ENCODE peak calls at places on chromosomes 13 and 19, in seven cellular contexts. One of them, this sample, is unnamed.

GRCh38 chr19:2381151-2381822 is 21.2 kb downstream of the TMPRSS9 start:
- DNase-seq in body of pancreas: no peak
- DNase-seq in left ventricle myocardium inferior: no peak
- DNase-seq in lower lobe of right lung: no peak
- DNase-seq in HL-60: no peak
- DNase-seq in OCI-LY7: no peak
- DNase-seq in heart right ventricle: no peak
- DNase-seq in this sample: no peak

GRCh38 chr13:44078806-44079378 is 199.2 kb downstream of the LACC1 start:
- DNase-seq in OCI-LY7: no peak
- DNase-seq in body of pancreas: no peak
- DNase-seq in left ventricle myocardium inferior: no peak
- DNase-seq in heart right ventricle: no peak
- DNase-seq in lower lobe of right lung: no peak
- DNase-seq in HL-60: no peak
- DNase-seq in this sample: no peak

GRCh38 chr19:5803441-5803751 is 1.5 kb upstream of the NRTN start:
- DNase-seq in HL-60: no peak
- DNase-seq in OCI-LY7: no peak
- DNase-seq in left ventricle myocardium inferior: no peak
- DNase-seq in body of pancreas: no peak
- DNase-seq in lower lobe of right lung: no peak
- DNase-seq in heart right ventricle: no peak
- DNase-seq in this sample: no peak

GRCh38 chr13:82636119-82636518 is 1246.2 kb downstream of the SLITRK1 start:
- DNase-seq in heart right ventricle: no peak
- DNase-seq in left ventricle myocardium inferior: no peak
- DNase-seq in HL-60: no peak
- DNase-seq in body of pancreas: no peak
- DNase-seq in OCI-LY7: no peak
- DNase-seq in lower lobe of right lung: no peak
- DNase-seq in this sample: no peak

GRCh38 chr13:75705395-75705794 is 69.3 kb downstream of the LMO7 start:
- DNase-seq in HL-60: no peak
- DNase-seq in OCI-LY7: no peak
- DNase-seq in heart right ventricle: no peak
- DNase-seq in body of pancreas: no peak
- DNase-seq in lower lobe of right lung: no peak
- DNase-seq in left ventricle myocardium inferior: no peak
- DNase-seq in this sample: no peak

GRCh38 chr13:67880916-67881315 is 650.8 kb upstream of the PCDH9 start:
- DNase-seq in lower lobe of right lung: no peak
- DNase-seq in heart right ventricle: no peak
- DNase-seq in left ventricle myocardium inferior: no peak
- DNase-seq in body of pancreas: no peak
- DNase-seq in HL-60: no peak
- DNase-seq in OCI-LY7: no peak
- DNase-seq in this sample: no peak

GRCh38 chr19:29371766-29372415 is 153.9 kb upstream of the VSTM2B start:
- DNase-seq in lower lobe of right lung: peak; percentile 7
- DNase-seq in HL-60: no peak
- DNase-seq in left ventricle myocardium inferior: no peak
- DNase-seq in body of pancreas: no peak
- DNase-seq in heart right ventricle: no peak
- DNase-seq in OCI-LY7: no peak
- DNase-seq in this sample: no peak

GRCh38 chr13:99974296-99974938 is 2.9 kb upstream of the ZIC5 start:
- DNase-seq in body of pancreas: no peak
- DNase-seq in lower lobe of right lung: no peak
- DNase-seq in heart right ventricle: no peak
- DNase-seq in left ventricle myocardium inferior: no peak
- DNase-seq in OCI-LY7: no peak
- DNase-seq in HL-60: no peak
- DNase-seq in this sample: no peak

GRCh38 chr19:47618771-47619170 is 9.8 kb downstream of the BICRA start:
- DNase-seq in lower lobe of right lung: no peak
- DNase-seq in body of pancreas: peak; percentile 28
- DNase-seq in HL-60: no peak
- DNase-seq in heart right ventricle: peak; percentile 82
- DNase-seq in OCI-LY7: no peak
- DNase-seq in left ventricle myocardium inferior: peak; percentile 83
- DNase-seq in this sample: no peak

GRCh38 chr13:51928231-51928630 is 66.5 kb downstream of the CCDC70 start:
- DNase-seq in body of pancreas: no peak
- DNase-seq in OCI-LY7: no peak
- DNase-seq in heart right ventricle: no peak
- DNase-seq in HL-60: no peak
- DNase-seq in lower lobe of right lung: no peak
- DNase-seq in left ventricle myocardium inferior: no peak
- DNase-seq in this sample: peak; percentile 23

GRCh38 chr13:53126803-53127202 is 98.2 kb downstream of the OLFM4 start:
- DNase-seq in OCI-LY7: no peak
- DNase-seq in left ventricle myocardium inferior: peak; percentile 16
- DNase-seq in body of pancreas: no peak
- DNase-seq in lower lobe of right lung: no peak
- DNase-seq in HL-60: no peak
- DNase-seq in heart right ventricle: no peak
- DNase-seq in this sample: no peak

GRCh38 chr19:35213678-35214632 is 14.6 kb downstream of the FAM187B start:
- DNase-seq in HL-60: peak; percentile 69
- DNase-seq in left ventricle myocardium inferior: peak; percentile 35
- DNase-seq in body of pancreas: peak; percentile 56
- DNase-seq in lower lobe of right lung: peak; percentile 56
- DNase-seq in heart right ventricle: no peak
- DNase-seq in OCI-LY7: peak; percentile 93
- DNase-seq in this sample: peak; percentile 77

GRCh38 chr13:42859760-42860159 is 78.4 kb downstream of the FAM216B start:
- DNase-seq in body of pancreas: no peak
- DNase-seq in left ventricle myocardium inferior: no peak
- DNase-seq in OCI-LY7: no peak
- DNase-seq in heart right ventricle: no peak
- DNase-seq in HL-60: no peak
- DNase-seq in lower lobe of right lung: no peak
- DNase-seq in this sample: no peak

GRCh38 chr19:46610851-46611770 is 10.0 kb downstream of the CALM3 start:
- DNase-seq in lower lobe of right lung: no peak
- DNase-seq in left ventricle myocardium inferior: peak; percentile 9
- DNase-seq in heart right ventricle: no peak
- DNase-seq in body of pancreas: peak; percentile 9
- DNase-seq in HL-60: peak; percentile 68
- DNase-seq in OCI-LY7: peak; percentile 39
- DNase-seq in this sample: no peak

GRCh38 chr13:36769126-36769525 is 49.9 kb upstream of the RFXAP start:
- DNase-seq in heart right ventricle: no peak
- DNase-seq in HL-60: no peak
- DNase-seq in lower lobe of right lung: no peak
- DNase-seq in body of pancreas: no peak
- DNase-seq in left ventricle myocardium inferior: no peak
- DNase-seq in OCI-LY7: no peak
- DNase-seq in this sample: no peak

GRCh38 chr13:51519839-51520238 is 64.4 kb upstream of the WDFY2 start:
- DNase-seq in OCI-LY7: no peak
- DNase-seq in left ventricle myocardium inferior: no peak
- DNase-seq in body of pancreas: no peak
- DNase-seq in lower lobe of right lung: no peak
- DNase-seq in heart right ventricle: no peak
- DNase-seq in HL-60: no peak
- DNase-seq in this sample: no peak

GRCh38 chr13:45306966-45307365 is 34.0 kb downstream of the TPT1 start:
- DNase-seq in lower lobe of right lung: no peak
- DNase-seq in heart right ventricle: no peak
- DNase-seq in body of pancreas: no peak
- DNase-seq in HL-60: no peak
- DNase-seq in OCI-LY7: no peak
- DNase-seq in left ventricle myocardium inferior: no peak
- DNase-seq in this sample: no peak

GRCh38 chr19:50427997-50428425 is 4.7 kb upstream of the MYBPC2 start:
- DNase-seq in lower lobe of right lung: peak; percentile 96
- DNase-seq in heart right ventricle: peak; percentile 85
- DNase-seq in body of pancreas: peak; percentile 69
- DNase-seq in OCI-LY7: peak; percentile 39
- DNase-seq in HL-60: peak; percentile 96
- DNase-seq in left ventricle myocardium inferior: peak; percentile 85
- DNase-seq in this sample: no peak

GRCh38 chr19:14166448-14166847 is 30.1 kb upstream of the ASF1B start:
- DNase-seq in lower lobe of right lung: no peak
- DNase-seq in body of pancreas: no peak
- DNase-seq in HL-60: no peak
- DNase-seq in heart right ventricle: no peak
- DNase-seq in left ventricle myocardium inferior: no peak
- DNase-seq in OCI-LY7: no peak
- DNase-seq in this sample: no peak

GRCh38 chr19:53915000-53915399 is 5.9 kb downstream of the CACNG7 start:
- DNase-seq in body of pancreas: no peak
- DNase-seq in HL-60: no peak
- DNase-seq in left ventricle myocardium inferior: no peak
- DNase-seq in lower lobe of right lung: no peak
- DNase-seq in heart right ventricle: no peak
- DNase-seq in OCI-LY7: peak; percentile 8
- DNase-seq in this sample: no peak

GRCh38 chr19:57708641-57709354 is at the start of gene ZNF154:
- DNase-seq in HL-60: no peak
- DNase-seq in lower lobe of right lung: peak; percentile 48
- DNase-seq in left ventricle myocardium inferior: peak; percentile 21
- DNase-seq in OCI-LY7: no peak
- DNase-seq in body of pancreas: peak; percentile 28
- DNase-seq in heart right ventricle: peak; percentile 27
- DNase-seq in this sample: no peak

GRCh38 chr19:23070353-23070781 is 46.5 kb upstream of the ZNF730 start:
- DNase-seq in OCI-LY7: no peak
- DNase-seq in left ventricle myocardium inferior: peak; percentile 46
- DNase-seq in HL-60: no peak
- DNase-seq in heart right ventricle: peak; percentile 33
- DNase-seq in lower lobe of right lung: no peak
- DNase-seq in body of pancreas: peak; percentile 16
- DNase-seq in this sample: peak; percentile 24

GRCh38 chr13:108220042-108220441 is 1.9 kb downstream of the ABHD13 start:
- DNase-seq in body of pancreas: peak; percentile 49
- DNase-seq in lower lobe of right lung: peak; percentile 46
- DNase-seq in OCI-LY7: no peak
- DNase-seq in heart right ventricle: no peak
- DNase-seq in left ventricle myocardium inferior: no peak
- DNase-seq in HL-60: no peak
- DNase-seq in this sample: no peak

GRCh38 chr13:76822691-76823267 is 63.4 kb downstream of the KCTD12 start:
- DNase-seq in heart right ventricle: no peak
- DNase-seq in lower lobe of right lung: no peak
- DNase-seq in HL-60: peak; percentile 43
- DNase-seq in left ventricle myocardium inferior: no peak
- DNase-seq in OCI-LY7: peak; percentile 8
- DNase-seq in body of pancreas: no peak
- DNase-seq in this sample: no peak
- TF ChIP-seq CTCF in heart right ventricle: peak; percentile 47
- TF ChIP-seq CTCF in lower lobe of right lung: peak; percentile 40
- TF ChIP-seq CTCF in HL-60: no peak
- TF ChIP-seq CTCF in left ventricle myocardium inferior: peak; percentile 46
- TF ChIP-seq CTCF in OCI-LY7: peak; percentile 33
- TF ChIP-seq CTCF in body of pancreas: peak; percentile 29
- TF ChIP-seq CTCF in this sample: peak; percentile 13

DNA sequence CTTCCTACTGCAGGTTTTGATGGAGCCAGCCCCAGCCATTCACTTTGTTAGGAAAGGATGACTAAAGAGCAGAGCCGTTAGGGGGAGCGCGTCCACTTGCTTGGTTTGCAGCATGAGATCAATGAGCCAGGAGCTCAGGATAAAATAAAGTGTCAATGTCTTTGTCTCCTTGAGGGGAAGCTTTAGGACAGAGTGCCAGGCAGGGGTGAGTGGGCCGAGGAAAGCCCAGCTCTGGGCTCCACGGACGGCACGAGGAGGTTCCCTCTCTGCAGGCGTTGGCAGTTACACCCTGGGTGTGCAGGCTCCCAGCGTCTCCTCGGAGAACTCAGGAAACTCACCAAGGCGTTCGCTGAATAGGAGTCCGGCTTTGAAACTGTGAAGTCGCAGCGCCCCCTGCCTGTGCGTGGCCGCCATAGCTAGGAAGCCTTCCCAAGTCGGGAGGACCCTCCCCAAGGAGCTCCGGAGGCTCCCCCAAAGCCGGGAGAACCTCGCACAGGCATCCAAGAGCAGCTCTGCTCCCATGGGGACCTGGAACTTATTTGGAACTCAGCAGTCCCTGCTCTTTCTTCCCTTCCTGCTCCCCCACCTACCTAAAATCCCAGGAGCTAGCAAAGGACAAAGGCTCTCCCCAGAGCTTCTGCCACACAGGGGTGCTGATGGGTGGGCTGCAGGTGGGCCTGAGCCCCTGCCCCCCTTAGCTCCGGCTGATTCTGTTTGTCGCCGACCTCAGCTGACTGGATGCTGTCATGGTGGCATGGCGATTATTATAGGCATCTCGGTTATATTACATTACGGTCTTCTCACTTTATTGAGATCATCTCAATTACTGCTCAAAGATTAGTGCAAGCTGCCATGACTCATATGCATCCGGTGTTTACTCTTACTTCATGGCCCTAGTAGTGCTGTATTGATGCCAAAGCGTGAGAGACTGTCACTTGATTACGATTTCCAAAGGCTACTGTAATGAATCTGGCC is 34.4 kb downstream of the GSX1 start:
- DNase-seq in left ventricle myocardium inferior: peak; percentile 76
- DNase-seq in OCI-LY7: peak; percentile 79
- DNase-seq in body of pancreas: peak; percentile 87
- DNase-seq in heart right ventricle: peak; percentile 74
- DNase-seq in HL-60: peak; percentile 87
- DNase-seq in lower lobe of right lung: peak; percentile 83
- DNase-seq in this sample: peak; percentile 82
- H3K4me3 ChIP-seq in left ventricle myocardium inferior: peak overlapping the region; percentile 48
- H3K4me3 ChIP-seq in OCI-LY7: peak overlapping the region; percentile 42
- H3K4me3 ChIP-seq in body of pancreas: no peak overlapping the region
- H3K4me3 ChIP-seq in heart right ventricle: peak overlapping the region; percentile 37
- H3K4me3 ChIP-seq in HL-60: no peak overlapping the region
- H3K4me3 ChIP-seq in lower lobe of right lung: peak overlapping the region; percentile 21
- H3K4me3 ChIP-seq in this sample: peak overlapping the region; percentile 54

DNA sequence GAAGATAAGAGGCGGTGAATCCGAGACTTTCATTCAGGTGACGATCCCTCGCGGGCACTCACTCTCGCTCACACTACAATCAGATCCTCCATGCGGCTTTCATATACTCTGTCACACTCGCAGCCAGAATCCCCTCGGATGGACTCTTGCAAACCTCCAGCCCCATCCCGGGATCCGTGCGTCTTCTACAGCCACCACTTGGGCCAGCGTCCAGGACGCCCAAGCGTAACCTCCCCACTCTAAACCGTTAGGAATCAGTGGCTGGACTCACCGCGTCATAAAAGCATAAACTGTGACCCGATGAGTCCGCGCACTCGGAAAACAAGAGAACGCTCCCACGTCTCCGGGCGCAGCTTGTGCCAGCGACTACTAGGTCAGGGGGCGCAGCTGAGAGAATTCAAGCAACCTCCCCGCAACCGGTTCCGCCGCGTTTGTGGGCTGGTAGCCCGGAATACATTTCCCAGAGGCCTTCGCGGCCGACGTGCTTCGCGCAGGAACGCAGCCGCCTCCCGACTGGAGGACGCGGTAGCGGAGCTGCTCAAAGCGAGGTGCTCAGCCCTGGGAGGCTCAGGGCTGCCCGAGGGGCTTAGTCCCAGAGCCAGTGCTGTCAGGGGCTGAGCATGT is 27.6 kb downstream of the ZNF607 start:
- DNase-seq in HL-60: peak; percentile 70
- DNase-seq in body of pancreas: peak; percentile 54
- DNase-seq in lower lobe of right lung: peak; percentile 88
- DNase-seq in heart right ventricle: peak; percentile 89
- DNase-seq in OCI-LY7: peak; percentile 16
- DNase-seq in left ventricle myocardium inferior: peak; percentile 88
- DNase-seq in this sample: peak; percentile 89
- TF ChIP-seq CTCF in HL-60: no peak
- TF ChIP-seq CTCF in body of pancreas: no peak
- TF ChIP-seq CTCF in lower lobe of right lung: no peak
- TF ChIP-seq CTCF in heart right ventricle: no peak
- TF ChIP-seq CTCF in OCI-LY7: no peak
- TF ChIP-seq CTCF in left ventricle myocardium inferior: no peak
- TF ChIP-seq CTCF in this sample: peak; percentile 11

GRCh38 chr13:98974053-98974452 is 3.8 kb downstream of the DOCK9 start:
- DNase-seq in body of pancreas: no peak
- DNase-seq in lower lobe of right lung: no peak
- DNase-seq in OCI-LY7: peak; percentile 24
- DNase-seq in left ventricle myocardium inferior: no peak
- DNase-seq in heart right ventricle: no peak
- DNase-seq in HL-60: peak; percentile 41
- DNase-seq in this sample: no peak
- H3K4me3 ChIP-seq in body of pancreas: no peak overlapping the region
- H3K4me3 ChIP-seq in lower lobe of right lung: peak overlapping the region; percentile 54
- H3K4me3 ChIP-seq in OCI-LY7: no peak overlapping the region
- H3K4me3 ChIP-seq in left ventricle myocardium inferior: peak overlapping the region; percentile 70
- H3K4me3 ChIP-seq in heart right ventricle: peak overlapping the region; percentile 68
- H3K4me3 ChIP-seq in HL-60: no peak overlapping the region
- H3K4me3 ChIP-seq in this sample: no peak overlapping the region

This sample was measured in BE2C.